ENCODE peak calls at places on chromosomes 7 and 10, in nine cellular contexts. U is testis, N is uterus, M is GM12891, Z is HCT116, W is NB4, A is esophagus squamous epithelium, P is body of pancreas, E is adrenal gland. R is an unnamed sample.

GRCh38 chr10:118595064-118595420 is 406 bp downstream of the PRLHR start:
- DNase-seq in P (no peak), W (no peak), N (no peak), U (no peak), M (no peak), Z (no peak), A (no peak), E (no peak), R (no peak)

GRCh38 chr10:14653271-14654161 is 121.2 kb downstream of the FAM107B start:
- DNase-seq in Z (no peak), P (peak; percentile 61), U (no peak), M (no peak), W (peak; percentile 57), E (peak; percentile 54), N (no peak), A (no peak), R (peak; percentile 45)

GRCh38 chr10:11113156-11113555 is 95.5 kb downstream of the CELF2 start:
- DNase-seq in U (no peak), P (no peak), A (no peak), N (no peak), M (no peak), Z (no peak), W (peak; percentile 25), E (no peak), R (no peak)

GRCh38 chr10:109695988-109696387 is 227.3 kb downstream of the XPNPEP1 start:
- DNase-seq in N (no peak), Z (no peak), W (no peak), M (no peak), E (no peak), A (no peak), U (no peak), P (no peak), R (no peak)

GRCh38 chr10:4867520-4868356 is 41.7 kb downstream of the AKR1E2 start:
- DNase-seq in A (no peak), U (no peak), W (no peak), P (no peak), N (no peak), Z (no peak), E (peak; percentile 47), M (no peak), R (no peak)

GRCh38 chr10:13346280-13346819 is 1.7 kb downstream of the SEPHS1 start:
- DNase-seq in N (peak; percentile 32), U (peak; percentile 53), E (peak; percentile 55), A (no peak), M (no peak), Z (no peak), P (no peak), W (no peak), R (no peak)

GRCh38 chr10:128186959-128187787 is 61.0 kb upstream of the MKI67 start:
- DNase-seq in E (no peak), Z (no peak), W (no peak), M (no peak), N (no peak), U (no peak), A (no peak), P (no peak), R (no peak)

GRCh38 chr10:72077275-72077990 is 10.9 kb downstream of the SPOCK2 start:
- DNase-seq in N (no peak), M (no peak), U (no peak), P (no peak), Z (no peak), A (no peak), E (no peak), W (no peak), R (no peak)

GRCh38 chr7:102326156-102326914 is 29.9 kb downstream of the SPDYE6 start:
- DNase-seq in M (no peak), A (no peak), U (peak; percentile 6), Z (no peak), N (no peak), E (no peak), W (no peak), P (no peak), R (no peak)

GRCh38 chr10:16995867-16996529 is 133.6 kb downstream of the CUBN start:
- DNase-seq in U (no peak), A (no peak), Z (no peak), P (no peak), E (no peak), N (no peak), W (peak; percentile 11), M (no peak), R (no peak)

GRCh38 chr10:45279702-45280101 is 35.7 kb downstream of the OR13A1 start:
- DNase-seq in A (no peak), E (no peak), W (no peak), U (no peak), P (no peak), M (no peak), N (no peak), Z (no peak), R (no peak)
- TF ChIP-seq POLR2A in A (no peak), E (no peak), W (no peak), U (no peak), P (no peak), M (no peak), N (no peak), Z (no peak), R (no peak)

DNA sequence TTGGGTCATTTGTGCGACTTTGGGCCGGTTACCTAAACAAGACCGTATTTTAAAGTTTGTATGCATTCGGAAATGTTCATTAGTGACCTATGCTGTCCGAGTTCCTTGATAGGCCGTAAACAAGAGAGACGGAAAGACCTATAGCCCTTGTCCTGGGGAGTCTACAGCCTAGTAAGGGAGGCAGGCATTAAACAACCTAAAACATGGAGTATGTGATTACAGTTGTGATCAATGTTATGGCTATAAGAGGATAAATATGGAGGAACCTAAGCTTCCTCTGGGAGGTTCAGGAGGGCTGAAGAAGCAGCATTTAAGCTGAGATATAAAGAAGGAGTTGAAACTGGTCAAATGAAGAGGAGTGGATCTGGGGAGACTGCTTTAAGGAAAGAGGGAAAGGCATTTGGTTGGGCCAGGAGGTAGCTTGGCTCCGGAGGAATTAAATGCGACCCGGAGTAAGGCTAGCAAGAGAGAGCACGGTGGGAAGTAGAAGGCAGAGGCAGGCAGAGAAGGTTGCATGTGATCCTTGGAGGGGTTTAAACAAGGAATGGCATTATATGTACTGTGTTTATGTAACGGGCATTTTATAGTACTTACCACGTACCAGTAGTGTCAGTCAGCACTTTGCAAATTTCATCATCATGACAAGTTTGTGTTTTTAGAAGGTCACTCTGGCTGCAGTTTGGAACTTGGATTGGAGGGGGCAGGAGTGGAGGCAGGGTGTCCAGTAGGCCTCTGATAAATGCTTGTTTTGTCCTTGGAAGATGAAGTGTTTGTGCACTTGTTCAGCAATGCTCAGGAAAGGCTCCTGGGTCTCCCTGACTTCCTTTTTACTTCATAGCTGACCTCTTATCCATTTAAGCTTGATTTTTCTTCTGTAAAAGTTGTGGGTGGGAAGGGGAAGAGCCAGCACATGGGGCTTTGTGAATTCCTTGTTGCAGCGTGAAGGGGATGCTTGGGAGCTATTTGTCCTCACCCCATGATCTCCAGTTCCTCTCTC is 1.0 kb upstream of the AVPI1 start:
- DNase-seq in U (peak; percentile 52), E (peak; percentile 81), P (no peak), Z (no peak), A (no peak), N (no peak), W (peak; percentile 50), M (no peak), R (no peak)
- TF ChIP-seq POLR2A in U (no peak), E (no peak), P (peak; percentile 6), Z (peak; percentile 10), A (no peak), N (no peak), W (no peak), M (no peak), R (no peak)

GRCh38 chr7:100370303-100370702 is 3.0 kb upstream of the PILRA start:
- DNase-seq in A (no peak), N (no peak), E (no peak), W (no peak), P (no peak), U (no peak), Z (no peak), M (no peak), R (no peak)

GRCh38 chr7:100369105-100369504 is 4.2 kb upstream of the PILRA start:
- DNase-seq in U (peak; percentile 49), M (peak; percentile 42), W (peak; percentile 99), E (peak; percentile 60), N (no peak), Z (no peak), A (no peak), P (no peak), R (no peak)

GRCh38 chr7:100371561-100372171 is 1.6 kb upstream of the PILRA start:
- DNase-seq in N (no peak), W (peak; percentile 51), A (no peak), M (no peak), P (no peak), U (no peak), E (no peak), Z (no peak), R (no peak)

GRCh38 chr7:100372256-100372655 is 1.0 kb upstream of the PILRA start:
- DNase-seq in E (peak; percentile 43), N (no peak), M (no peak), Z (no peak), P (no peak), A (no peak), U (no peak), W (peak; percentile 99), R (no peak)

DNA sequence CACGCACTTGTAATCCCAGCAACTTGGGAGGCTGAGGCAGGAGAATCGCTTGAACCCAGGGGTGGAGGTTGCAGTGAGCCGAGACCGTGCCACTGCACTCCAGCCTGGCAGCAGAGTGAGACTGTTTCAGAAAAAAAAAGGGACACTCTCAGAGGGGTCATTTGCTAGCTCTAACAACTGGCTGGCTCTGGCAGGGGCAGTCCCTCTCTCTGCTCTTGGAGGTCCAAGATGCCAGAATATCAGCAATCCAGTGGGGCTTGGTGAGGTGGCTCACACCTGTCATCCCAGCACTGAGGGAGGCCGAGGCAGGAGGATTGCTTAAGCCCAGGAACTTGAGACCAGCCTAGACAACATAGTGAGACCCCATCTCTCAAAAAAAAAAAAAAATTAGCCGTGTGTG is 2.5 kb upstream of the PILRA start:
- DNase-seq in A (no peak), U (no peak), Z (no peak), P (no peak), N (no peak), W (no peak), E (no peak), M (no peak), R (no peak)
- TF ChIP-seq POLR2A in A (no peak), U (no peak), Z (no peak), P (no peak), N (no peak), W (no peak), E (no peak), M (no peak), R (no peak)

GRCh38 chr10:133350283-133350949 is 3.2 kb downstream of the PRAP1 start:
- DNase-seq in W (no peak), M (no peak), E (no peak), N (no peak), Z (no peak), U (no peak), P (no peak), A (no peak), R (no peak)

GRCh38 chr10:133349577-133350011 is 2.4 kb downstream of the PRAP1 start:
- DNase-seq in W (no peak), M (no peak), Z (no peak), P (no peak), U (no peak), N (no peak), E (no peak), A (no peak), R (no peak)

GRCh38 chr10:133349160-133349568 is 2.0 kb downstream of the PRAP1 start:
- DNase-seq in U (no peak), E (no peak), P (no peak), Z (no peak), A (no peak), M (no peak), W (no peak), N (no peak), R (no peak)

GRCh38 chr10:133346413-133346812 is 760 bp upstream of the PRAP1 start:
- DNase-seq in P (no peak), U (no peak), W (no peak), A (no peak), E (no peak), M (no peak), N (no peak), Z (no peak), R (no peak)

GRCh38 chr10:133347636-133348517 is 704 bp downstream of the PRAP1 start:
- DNase-seq in U (no peak), P (no peak), E (no peak), W (no peak), N (no peak), Z (no peak), M (no peak), A (no peak), R (no peak)
- TF ChIP-seq POLR2A in U (no peak), P (no peak), E (no peak), W (no peak), N (no peak), Z (no peak), M (no peak), A (no peak), R (no peak)

R was measured in H54.